ENCODE peak calls at places on chromosome 14, in five cellular contexts. R is A549, S is colonic mucosa, G is dorsolateral prefrontal cortex, Q is brain microvascular endothelial cell. L is an unnamed sample.

GRCh38 chr14:41285193-41285748 is 321.4 kb upstream of the LRFN5 start:
- DNase-seq in R (peak; percentile 5), S (no peak), G (no peak), Q (peak; percentile 6), L (no peak)

GRCh38 chr14:36675581-36675980 is 13.9 kb downstream of the PAX9 start:
- DNase-seq in R (no peak), S (no peak), G (no peak), Q (no peak), L (no peak)

GRCh38 chr14:102078344-102078743 is 8.5 kb downstream of the HSP90AA1 start:
- DNase-seq in R (no peak), S (no peak), G (no peak), Q (no peak), L (no peak)

GRCh38 chr14:39006721-39007410 is 96.2 kb downstream of the SEC23A start:
- DNase-seq in R (no peak), S (no peak), G (no peak), Q (no peak), L (no peak)

GRCh38 chr14:55650992-55651391 is 71.0 kb downstream of the KTN1 start:
- DNase-seq in R (no peak), S (no peak), G (no peak), Q (no peak), L (no peak)

GRCh38 chr14:67738740-67739504 is 37.2 kb downstream of the RDH12 start:
- DNase-seq in R (peak; percentile 93), S (peak; percentile 58), G (peak; percentile 20), Q (peak; percentile 97), L (peak; percentile 57)

GRCh38 chr14:96792581-96792980 is 4.6 kb upstream of the VRK1 start:
- DNase-seq in R (no peak), S (no peak), G (no peak), Q (no peak), L (no peak)

GRCh38 chr14:95711476-95712176 is 2.3 kb downstream of the TCL1A start:
- DNase-seq in R (no peak), S (no peak), G (no peak), Q (no peak), L (no peak)

GRCh38 chr14:96261053-96261452 is 5.0 kb downstream of the BDKRB1 start:
- DNase-seq in R (no peak), S (no peak), G (no peak), Q (no peak), L (no peak)

GRCh38 chr14:100905166-100905565 is 1.6 kb upstream of the RTL1 start:
- DNase-seq in R (no peak), S (no peak), G (no peak), Q (no peak), L (no peak)

GRCh38 chr14:71716371-71716770 is 215.9 kb upstream of the RGS6 start:
- DNase-seq in R (no peak), S (no peak), G (no peak), Q (peak; percentile 85), L (no peak)

GRCh38 chr14:67418368-67419174 is 6.6 kb upstream of the PLEK2 start:
- DNase-seq in R (peak; percentile 35), S (peak; percentile 69), G (no peak), Q (no peak), L (no peak)

GRCh38 chr14:61525293-61526011 is 169.9 kb upstream of the HIF1A start:
- DNase-seq in R (peak; percentile 88), S (peak; percentile 49), G (peak; percentile 64), Q (peak; percentile 73), L (peak; percentile 98)

GRCh38 chr14:37384870-37385596 is 187.3 kb downstream of the MIPOL1 start:
- DNase-seq in R (peak; percentile 16), S (peak; percentile 49), G (no peak), Q (no peak), L (no peak)

GRCh38 chr14:58535084-58535483 is 102.7 kb upstream of the DACT1 start:
- DNase-seq in R (no peak), S (no peak), G (no peak), Q (peak; percentile 18), L (no peak)

GRCh38 chr14:81886588-81886987 is 352.9 kb upstream of the SEL1L start:
- DNase-seq in R (no peak), S (no peak), G (no peak), Q (no peak), L (no peak)

GRCh38 chr14:20772650-20773049 is 4.4 kb downstream of the EDDM3B start:
- DNase-seq in R (no peak), S (no peak), G (no peak), Q (no peak), L (no peak)

GRCh38 chr14:89673499-89674225 is 256.6 kb upstream of the FOXN3 start:
- DNase-seq in R (no peak), S (peak; percentile 66), G (no peak), Q (peak; percentile 45), L (no peak)

GRCh38 chr14:64293976-64294671 is at the start of gene ESR2:
- DNase-seq in R (peak; percentile 13), S (peak; percentile 35), G (no peak), Q (peak; percentile 22), L (no peak)
- TF ChIP-seq CTCF in R (no peak), S (no peak), G (no peak), Q (peak; percentile 66), L (no peak)

DNA sequence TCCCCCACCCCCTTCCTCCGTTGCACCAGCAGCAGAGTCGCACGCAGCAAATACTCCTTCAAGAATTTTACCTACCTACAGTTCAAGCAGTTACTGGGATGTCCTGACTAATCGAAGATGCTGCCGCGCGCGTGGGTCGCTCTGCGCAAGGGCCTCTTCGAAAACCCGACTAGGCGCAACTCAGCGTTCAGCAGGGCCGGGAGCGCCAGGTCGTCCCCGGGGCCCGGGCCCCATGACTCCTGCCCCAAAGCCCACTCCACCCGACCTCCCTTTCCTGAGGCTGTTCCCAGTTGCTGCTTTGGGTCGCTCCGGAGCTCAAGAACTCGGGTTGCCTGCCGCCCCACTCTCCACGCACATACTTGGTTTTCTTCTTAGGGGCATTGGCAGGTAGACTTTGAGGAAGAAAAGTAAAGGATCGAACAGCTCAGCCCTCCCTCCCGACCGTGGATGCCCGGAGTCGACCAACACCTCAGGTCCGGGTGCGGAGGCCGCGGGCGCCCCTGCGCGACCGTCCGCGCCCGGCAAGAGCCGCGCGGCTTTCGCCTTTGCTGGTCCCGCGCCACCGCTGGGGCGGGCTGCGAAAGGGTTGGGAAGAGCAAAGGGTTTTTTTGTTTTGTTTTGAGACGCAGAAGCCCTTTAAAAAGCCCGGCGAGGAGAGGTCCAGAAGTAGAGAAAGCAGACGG is 1.9 kb downstream of the BMP4 start:
- DNase-seq in R (peak; percentile 21), S (peak; percentile 34), G (no peak), Q (peak; percentile 10), L (no peak)
- TF ChIP-seq CTCF in R (peak; percentile 42), S (no peak), G (no peak), Q (no peak), L (no peak)

GRCh38 chr14:74501135-74501614 is 7.6 kb downstream of the ISCA2 start:
- DNase-seq in R (peak; percentile 68), S (peak; percentile 32), G (peak; percentile 77), Q (peak; percentile 59), L (peak; percentile 34)
- TF ChIP-seq CTCF in R (peak; percentile 56), S (peak; percentile 17), G (peak; percentile 72), Q (peak; percentile 94), L (no peak)

GRCh38 chr14:45212231-45212630 is 40.8 kb downstream of the MIS18BP1 start:
- DNase-seq in R (no peak), S (no peak), G (no peak), Q (no peak), L (no peak)

DNA sequence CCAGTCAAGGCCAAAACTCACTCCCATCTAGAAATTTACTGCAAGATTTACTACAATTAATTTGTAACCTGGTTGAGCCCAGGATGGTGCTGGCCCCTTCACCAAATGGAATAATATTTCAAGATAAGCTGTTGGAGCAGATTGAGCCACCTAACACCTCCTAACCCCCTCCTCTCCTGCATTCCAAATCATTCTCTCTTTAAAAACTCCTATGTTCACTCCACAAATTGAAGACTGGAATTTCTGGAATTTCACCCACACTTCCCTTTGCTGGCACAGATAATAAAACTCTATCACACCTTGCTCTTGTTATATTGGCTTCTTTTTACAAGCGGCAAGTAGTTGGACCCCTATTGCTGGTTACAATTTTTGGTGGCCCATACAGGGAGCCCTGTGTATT is 41.7 kb downstream of the MIS18BP1 start:
- DNase-seq in R (no peak), S (no peak), G (no peak), Q (no peak), L (no peak)
- TF ChIP-seq CTCF in R (no peak), S (no peak), G (no peak), Q (no peak), L (no peak)

GRCh38 chr14:94598816-94599655 is 13.2 kb upstream of the SERPINA3 start:
- DNase-seq in R (peak; percentile 98), S (peak; percentile 80), G (peak; percentile 88), Q (peak; percentile 98), L (no peak)
- TF ChIP-seq CTCF in R (peak; percentile 23), S (no peak), G (peak; percentile 43), Q (peak; percentile 63), L (no peak)

DNA sequence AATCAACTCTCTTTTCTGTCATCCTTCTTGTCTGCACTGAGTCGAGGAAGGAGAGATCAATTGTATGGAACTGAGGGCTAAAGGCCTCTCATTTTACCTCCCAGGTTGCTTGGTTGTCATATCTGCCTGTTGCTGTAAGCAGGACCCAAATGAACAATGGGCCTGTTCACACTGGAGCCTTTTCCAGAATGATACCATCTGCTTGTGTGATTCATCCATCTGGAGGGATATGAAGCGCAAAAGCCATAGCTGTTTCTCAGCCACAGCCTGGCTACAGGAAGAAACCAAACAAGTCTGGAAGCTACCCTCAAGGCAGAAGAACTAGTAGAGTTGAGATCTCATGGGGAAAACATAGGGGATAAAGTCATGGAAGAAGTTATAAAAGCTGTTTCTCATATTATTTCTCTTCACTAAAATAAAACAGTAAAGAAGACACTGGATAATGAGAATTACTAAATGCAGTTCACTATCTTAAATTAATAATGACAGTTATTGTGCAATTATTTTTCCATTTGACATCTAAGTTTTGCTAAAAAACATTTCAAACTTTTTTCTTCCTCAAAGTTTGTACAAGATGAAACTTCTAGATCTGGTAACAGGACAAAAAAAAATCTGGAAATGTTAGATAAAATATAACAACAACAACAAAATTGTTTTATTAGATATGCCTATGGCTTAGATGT is 106.3 kb downstream of the SPTSSA start:
- DNase-seq in R (no peak), S (no peak), G (peak; percentile 33), Q (peak; percentile 57), L (no peak)
- TF ChIP-seq CTCF in R (no peak), S (no peak), G (no peak), Q (no peak), L (no peak)

GRCh38 chr14:84490081-84490480 is 1039.9 kb upstream of the FLRT2 start:
- DNase-seq in R (no peak), S (no peak), G (no peak), Q (no peak), L (no peak)

GRCh38 chr14:84496677-84497076 is 1033.3 kb upstream of the FLRT2 start:
- DNase-seq in R (no peak), S (no peak), G (no peak), Q (no peak), L (no peak)

GRCh38 chr14:84493779-84494178 is 1036.2 kb upstream of the FLRT2 start:
- DNase-seq in R (no peak), S (no peak), G (no peak), Q (peak; percentile 29), L (no peak)
- TF ChIP-seq CTCF in R (no peak), S (no peak), G (no peak), Q (peak; percentile 19), L (no peak)

GRCh38 chr14:29486132-29486531 is 441.5 kb downstream of the PRKD1 start:
- DNase-seq in R (no peak), S (no peak), G (no peak), Q (no peak), L (no peak)
- TF ChIP-seq CTCF in R (no peak), S (no peak), G (no peak), Q (no peak), L (no peak)

L was measured in CD14-positive monocyte.